ENCODE peak calls at places on chromosomes 4 and X, in eight cellular contexts. Y is HCT116, W is transverse colon, O is IMR-90, V is K562, P is GM12892, U is tibial nerve, B is breast epithelium. Z is an unnamed sample.

GRCh38 chr4:2941138-2942036 is 21.8 kb downstream of the NOP14 start:
- DNase-seq in O (no peak), V (no peak), Y (no peak), B (no peak), P (no peak), W (peak; percentile 7), U (no peak), Z (no peak)

GRCh38 chrX:111095974-111096870 is at the start of gene PAK3:
- DNase-seq in V (no peak), W (peak; percentile 14), U (no peak), P (no peak), Y (no peak), B (peak; percentile 35), O (peak; percentile 64), Z (no peak)

GRCh38 chr4:174230148-174230547 is 53.3 kb downstream of the FBXO8 start:
- DNase-seq in W (no peak), V (no peak), Y (no peak), P (no peak), U (no peak), O (no peak), B (no peak), Z (no peak)

GRCh38 chr4:14568356-14568755 is 433.9 kb upstream of the CPEB2 start:
- DNase-seq in P (no peak), B (no peak), U (no peak), O (no peak), Y (no peak), W (no peak), V (no peak), Z (no peak)

GRCh38 chr4:156322592-156322991 is 368.9 kb upstream of the CTSO start:
- DNase-seq in Y (peak; percentile 4), B (no peak), P (no peak), U (no peak), W (no peak), V (no peak), O (peak; percentile 90), Z (no peak)

GRCh38 chr4:4677825-4678522 is 136.1 kb upstream of the STX18 start:
- DNase-seq in W (no peak), P (no peak), B (no peak), V (peak; percentile 40), O (peak; percentile 59), Y (peak; percentile 36), U (no peak), Z (peak; percentile 16)

GRCh38 chr4:55386073-55386472 is 9.7 kb upstream of the TMEM165 start:
- DNase-seq in B (no peak), U (no peak), P (no peak), W (no peak), Y (peak; percentile 34), V (peak; percentile 72), O (peak; percentile 50), Z (peak; percentile 61)

GRCh38 chr4:85474356-85474755 is 594 bp upstream of the ARHGAP24 start:
- DNase-seq in B (no peak), O (no peak), Y (no peak), V (no peak), U (no peak), P (no peak), W (no peak), Z (no peak)

GRCh38 chrX:69618803-69619202 is 2.9 kb downstream of the EDA start:
- DNase-seq in W (peak; percentile 11), B (no peak), Y (no peak), O (peak; percentile 2), U (no peak), V (peak; percentile 3), P (no peak), Z (no peak)

GRCh38 chrX:122625821-122626220 is 558.3 kb upstream of the GRIA3 start:
- DNase-seq in Y (no peak), W (no peak), O (peak; percentile 38), U (no peak), P (no peak), B (no peak), V (no peak), Z (no peak)

GRCh38 chrX:71938371-71938770 is 27.7 kb downstream of the NHSL2 start:
- DNase-seq in W (no peak), U (no peak), B (no peak), P (no peak), O (no peak), Y (no peak), V (no peak), Z (no peak)

GRCh38 chr4:17865866-17866363 is 55.1 kb downstream of the NCAPG start:
- DNase-seq in V (no peak), W (no peak), U (no peak), P (no peak), B (no peak), O (no peak), Y (no peak), Z (no peak)

GRCh38 chrX:11641368-11641767 is 24.4 kb downstream of the ARHGAP6 start:
- DNase-seq in Y (no peak), W (no peak), O (no peak), U (no peak), B (no peak), V (no peak), P (no peak), Z (no peak)

GRCh38 chr4:31918891-31919290 is 1198.7 kb downstream of the PCDH7 start:
- DNase-seq in B (no peak), W (no peak), P (no peak), O (no peak), Y (no peak), U (no peak), V (no peak), Z (no peak)

GRCh38 chrX:10457092-10457491 is 163.3 kb downstream of the MID1 start:
- DNase-seq in U (no peak), P (no peak), V (no peak), W (no peak), B (no peak), Y (no peak), O (peak; percentile 63), Z (no peak)

GRCh38 chrX:31459361-31459760 is 387.5 kb upstream of the FTHL17 start:
- DNase-seq in W (no peak), B (no peak), V (no peak), O (peak; percentile 35), Y (no peak), U (no peak), P (no peak), Z (no peak)

GRCh38 chr4:172705565-172705964 is 463.0 kb upstream of the GALNT7 start:
- DNase-seq in W (no peak), P (no peak), O (no peak), B (no peak), V (no peak), Y (no peak), U (no peak), Z (no peak)

GRCh38 chrX:153927936-153928760 is 2.1 kb upstream of the ARHGAP4 start:
- DNase-seq in V (peak; percentile 97), W (peak; percentile 96), O (peak; percentile 98), P (peak; percentile 99), B (peak; percentile 97), U (peak; percentile 83), Y (peak; percentile 93), Z (peak; percentile 97)
- TF ChIP-seq POLR2A in V (peak; percentile 69), W (peak; percentile 65), O (peak; percentile 65), P (peak; percentile 70), B (no peak), U (peak; percentile 89), Y (peak; percentile 61), Z (peak; percentile 83)

DNA sequence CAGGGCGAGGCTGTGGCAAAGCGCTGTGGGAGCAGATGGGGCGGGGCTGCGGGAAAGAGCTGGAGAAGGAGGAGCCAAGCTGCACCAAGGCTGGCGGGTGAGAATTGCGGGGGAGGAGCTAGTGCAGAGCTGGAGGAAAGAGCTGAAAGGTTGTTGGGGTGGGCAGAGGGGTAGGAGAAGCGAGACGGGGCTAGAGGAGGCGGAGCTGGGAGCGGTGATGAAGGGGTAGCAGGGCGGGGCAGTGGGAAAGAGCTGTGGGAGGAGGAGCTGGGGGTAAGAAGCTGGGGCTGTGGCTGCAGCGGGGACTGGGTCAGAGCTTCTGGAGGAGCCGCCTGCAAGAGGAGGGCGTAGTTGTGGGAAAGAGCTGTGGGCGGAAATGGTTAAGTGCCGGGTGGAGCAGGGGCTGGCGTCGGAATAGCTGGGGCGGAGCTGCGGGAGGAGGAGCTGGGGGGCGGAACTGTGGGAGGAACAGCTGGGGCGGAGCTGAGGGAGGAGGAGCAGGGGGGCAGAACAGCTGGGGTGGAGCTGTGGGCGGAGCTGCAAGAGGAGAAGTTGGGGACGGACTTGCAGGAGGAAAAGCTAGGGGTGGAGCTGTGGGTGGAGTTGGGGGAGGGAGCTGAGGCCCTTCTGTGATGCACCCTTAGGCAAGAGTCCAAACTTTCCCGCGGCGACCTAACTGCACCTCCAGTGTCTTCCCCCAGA is 1.9 kb upstream of the EOLA2 start:
- DNase-seq in O (peak; percentile 98), Y (peak; percentile 94), P (peak; percentile 57), W (peak; percentile 95), B (peak; percentile 93), U (peak; percentile 87), V (peak; percentile 97), Z (peak; percentile 97)
- TF ChIP-seq POLR2A in O (peak; percentile 72), Y (no peak), P (no peak), W (peak; percentile 89), B (no peak), U (no peak), V (peak; percentile 68), Z (peak; percentile 39)

GRCh38 chr4:153467154-153467896 is 1.2 kb downstream of the TMEM131L start:
- DNase-seq in B (peak; percentile 51), U (no peak), Y (peak; percentile 39), V (peak; percentile 85), P (peak; percentile 72), O (no peak), W (peak; percentile 86), Z (peak; percentile 73)
- TF ChIP-seq POLR2A in B (no peak), U (no peak), Y (no peak), V (peak; percentile 41), P (peak; percentile 66), O (no peak), W (peak; percentile 41), Z (peak; percentile 31)

GRCh38 chr4:109418588-109418987 is 15.0 kb upstream of the SEC24B start:
- DNase-seq in Y (no peak), O (no peak), W (no peak), P (no peak), U (no peak), V (no peak), B (no peak), Z (no peak)
- TF ChIP-seq POLR2A in Y (no peak), O (no peak), W (no peak), P (no peak), U (no peak), V (no peak), B (no peak), Z (no peak)

GRCh38 chr4:102878901-102879300 is 10.1 kb downstream of the CISD2 start:
- DNase-seq in Y (no peak), P (no peak), V (no peak), B (no peak), W (no peak), O (no peak), U (no peak), Z (no peak)
- TF ChIP-seq POLR2A in Y (no peak), P (no peak), V (no peak), B (no peak), W (no peak), O (no peak), U (no peak), Z (no peak)

GRCh38 chr4:153488719-153489384 is 22.7 kb downstream of the TMEM131L start:
- DNase-seq in W (no peak), V (no peak), P (no peak), B (peak; percentile 35), O (no peak), U (no peak), Y (no peak), Z (peak; percentile 49)
- TF ChIP-seq POLR2A in W (no peak), V (no peak), P (peak; percentile 56), B (no peak), O (no peak), U (no peak), Y (no peak), Z (no peak)

GRCh38 chrX:45769919-45770582 is 569.4 kb upstream of the DIPK2B start:
- DNase-seq in V (peak; percentile 67), B (peak; percentile 79), P (peak; percentile 24), O (peak; percentile 91), U (peak; percentile 36), W (peak; percentile 71), Y (no peak), Z (peak; percentile 7)
- TF ChIP-seq POLR2A in V (no peak), B (no peak), P (peak; percentile 43), O (peak; percentile 83), U (no peak), W (peak; percentile 78), Y (no peak), Z (no peak)